ENCODE peak calls at places on chromosome 15, in six cellular contexts. H is cardiac septum; X is AG10803; W is NCI-H69; D is stimulated activated CD8-positive, alpha-beta memory T cell treated with anti-CD3 and anti-CD28 coated beads, Interleukin-15, amount 100 ng/mL, for 24 hours; G is activated naive CD8-positive, alpha-beta T cell treated with anti-CD3 and anti-CD28 coated beads, Interleukin-2, amount 50 U/mL, for 24 hours. P is an unnamed sample.

GRCh38 chr15:77786956-77787355 is 154.2 kb upstream of the LINGO1 start:
- DNase-seq in D (no peak), W (peak; percentile 27), X (no peak), H (no peak), G (no peak), P (no peak)

GRCh38 chr15:34588046-34588674 is 4.7 kb upstream of the GOLGA8B start:
- DNase-seq in D (no peak), H (no peak), G (peak; percentile 46), W (peak; percentile 84), X (peak; percentile 85), P (peak; percentile 72)

GRCh38 chr15:69311319-69311721 is 12.6 kb downstream of the PAQR5 start:
- DNase-seq in W (no peak), D (no peak), G (no peak), H (peak; percentile 20), X (no peak), P (peak; percentile 31)

GRCh38 chr15:47374222-47374621 is 343.1 kb upstream of the SEMA6D start:
- DNase-seq in G (no peak), X (peak; percentile 5), H (no peak), D (no peak), W (peak; percentile 69), P (peak; percentile 17)

GRCh38 chr15:36805278-36805677 is 225.9 kb downstream of the CDIN1 start:
- DNase-seq in W (no peak), D (no peak), X (no peak), H (no peak), G (no peak), P (no peak)

GRCh38 chr15:43508421-43508820 is 9.0 kb upstream of the MAP1A start:
- DNase-seq in D (no peak), H (no peak), X (no peak), W (no peak), G (no peak), P (no peak)

GRCh38 chr15:59388670-59389069 is 16.0 kb upstream of the MYO1E start:
- DNase-seq in H (no peak), W (no peak), G (no peak), X (peak; percentile 46), D (no peak), P (peak; percentile 61)

GRCh38 chr15:70023769-70024491 is 73.8 kb downstream of the TLE3 start:
- DNase-seq in D (no peak), H (peak; percentile 74), G (no peak), W (peak; percentile 62), X (peak; percentile 87), P (peak; percentile 80)

GRCh38 chr15:44158111-44158510 is 37.0 kb downstream of the FRMD5 start:
- DNase-seq in G (no peak), X (no peak), D (no peak), W (no peak), H (no peak), P (no peak)

GRCh38 chr15:47857384-47858168 is 140.3 kb downstream of the SEMA6D start:
- DNase-seq in W (no peak), H (no peak), G (no peak), D (no peak), X (no peak), P (no peak)

GRCh38 chr15:67762610-67763368 is 62.5 kb upstream of the SKOR1 start:
- DNase-seq in D (no peak), X (peak; percentile 60), H (no peak), G (peak; percentile 64), W (no peak), P (peak; percentile 64)

GRCh38 chr15:48630245-48630644 is 15.3 kb downstream of the FBN1 start:
- DNase-seq in D (no peak), X (no peak), G (no peak), W (no peak), H (no peak), P (no peak)

GRCh38 chr15:72516734-72517133 is 42.6 kb downstream of the ARIH1 start:
- DNase-seq in W (no peak), G (no peak), D (no peak), X (no peak), H (no peak), P (no peak)

GRCh38 chr15:71291723-71292122 is 176.5 kb downstream of the THSD4 start:
- DNase-seq in G (no peak), W (no peak), H (no peak), D (no peak), X (no peak), P (no peak)

GRCh38 chr15:59170295-59170881 is 36.3 kb upstream of the LDHAL6B start:
- DNase-seq in H (no peak), G (no peak), W (peak; percentile 93), D (no peak), X (peak; percentile 99), P (peak; percentile 76)

P was measured in AG20443.